ENCODE peak calls at places on chromosomes 13 and 19, in nine cellular contexts. C is stimulated activated CD8-positive, alpha-beta memory T cell treated with anti-CD3 and anti-CD28 coated beads, Interleukin-15, amount 100 ng/mL, for 1 hour; B is NCI-H774; D is small intestine; E is left ventricle myocardium superior; H is kidney epithelial cell; M is SJSA1; O is HS-5; Z is activated CD4-positive, alpha-beta T cell treated with anti-CD3 and anti-CD28 coated beads, Interleukin-2, amount 50 U/mL, for 1 hour. A is an unnamed sample.

GRCh38 chr13:43698009-43698408 is 88.8 kb downstream of the ENOX1 start:
- DNase-seq in E (no peak), H (no peak), C (no peak), Z (no peak), D (no peak), M (no peak), O (no peak), B (no peak), A (no peak)

GRCh38 chr19:5434970-5435641 is 20.1 kb upstream of the ZNRF4 start:
- DNase-seq in B (no peak), H (peak), E (no peak), M (peak), C (no peak), D (no peak), O (peak), Z (no peak), A (peak)

GRCh38 chr13:19818223-19818842 is 35.6 kb upstream of the PSPC1 start:
- DNase-seq in Z (peak), D (peak), E (peak), O (no peak), B (no peak), H (no peak), M (peak), C (no peak), A (no peak)

GRCh38 chr13:112907916-112908315 is 61.1 kb upstream of the MCF2L start:
- DNase-seq in B (no peak), C (no peak), D (peak), Z (no peak), E (no peak), O (no peak), M (no peak), H (no peak), A (no peak)

GRCh38 chr19:46574533-46574932 is 26.6 kb upstream of the CALM3 start:
- DNase-seq in M (no peak), Z (peak), O (no peak), H (no peak), B (no peak), E (no peak), C (no peak), D (no peak), A (no peak)

GRCh38 chr19:42010245-42011126 is 16.5 kb upstream of the ATP1A3 start:
- DNase-seq in C (no peak), Z (no peak), B (no peak), D (no peak), O (no peak), E (no peak), H (no peak), M (no peak), A (peak)

GRCh38 chr19:49411681-49412321 is 11.4 kb downstream of the PTH2 start:
- DNase-seq in D (no peak), C (no peak), M (no peak), E (no peak), H (no peak), B (no peak), O (no peak), Z (no peak), A (no peak)

GRCh38 chr13:106796280-106797047 is 228.5 kb upstream of the ARGLU1 start:
- DNase-seq in Z (no peak), C (no peak), E (no peak), B (no peak), M (no peak), H (no peak), O (no peak), D (no peak), A (no peak)

GRCh38 chr13:110340812-110341444 is 33.8 kb downstream of the COL4A2 start:
- DNase-seq in H (no peak), Z (peak), E (peak), B (no peak), O (no peak), M (peak), C (peak), D (no peak), A (no peak)

GRCh38 chr19:19502281-19502680 is 13.1 kb downstream of the TSSK6 start:
- DNase-seq in H (no peak), O (no peak), B (no peak), E (no peak), M (no peak), C (no peak), D (no peak), Z (no peak), A (no peak)

GRCh38 chr13:43472980-43473379 is 313.8 kb downstream of the ENOX1 start:
- DNase-seq in Z (no peak), B (no peak), O (no peak), M (no peak), H (no peak), C (no peak), E (no peak), D (no peak), A (no peak)

GRCh38 chr13:43089912-43090498 is 66.6 kb downstream of the DNAJC15 start:
- DNase-seq in O (no peak), M (no peak), H (no peak), D (no peak), B (no peak), E (no peak), Z (no peak), C (no peak), A (no peak)

GRCh38 chr13:113350065-113350937 is 13.6 kb downstream of the GRTP1 start:
- DNase-seq in O (no peak), M (no peak), H (no peak), E (no peak), Z (no peak), B (no peak), D (no peak), C (no peak), A (no peak)

GRCh38 chr13:41767801-41768200 is 193.1 kb downstream of the VWA8 start:
- DNase-seq in Z (no peak), D (no peak), M (no peak), H (no peak), E (no peak), B (no peak), C (no peak), O (no peak), A (no peak)

GRCh38 chr13:96492758-96493157 is 402.9 kb downstream of the HS6ST3 start:
- DNase-seq in C (no peak), B (no peak), D (no peak), E (no peak), H (no peak), M (no peak), Z (no peak), O (no peak), A (no peak)

GRCh38 chr13:67156718-67157049 is 73.5 kb downstream of the PCDH9 start:
- DNase-seq in Z (no peak), M (no peak), E (no peak), C (no peak), B (no peak), O (no peak), H (no peak), D (no peak), A (no peak)

GRCh38 chr19:35090795-35091214 is 24.8 kb upstream of the FXYD3 start:
- DNase-seq in C (no peak), Z (no peak), O (no peak), D (no peak), M (no peak), E (no peak), B (no peak), H (no peak), A (no peak)

GRCh38 chr19:50794074-50794777 is 4.0 kb downstream of the ACP4 start:
- DNase-seq in C (no peak), B (peak), D (peak), H (no peak), M (no peak), O (no peak), Z (no peak), E (no peak), A (no peak)

GRCh38 chr13:94251801-94252200 is 227.7 kb downstream of the DCT start:
- DNase-seq in O (no peak), M (no peak), B (no peak), Z (no peak), D (no peak), E (peak), H (peak), C (no peak), A (no peak)

GRCh38 chr19:3670796-3671679 is 29.2 kb downstream of the PIP5K1C start:
- DNase-seq in M (peak), B (no peak), C (peak), H (no peak), D (no peak), O (no peak), E (peak), Z (no peak), A (no peak)

GRCh38 chr13:62931901-62932883 is 1516.5 kb upstream of the PCDH20 start:
- DNase-seq in E (no peak), O (no peak), C (no peak), B (no peak), D (no peak), M (no peak), H (no peak), Z (no peak), A (no peak)

GRCh38 chr19:730382-730668 is 20.6 kb upstream of the MISP start:
- DNase-seq in D (no peak), O (no peak), M (no peak), H (no peak), C (no peak), E (no peak), Z (no peak), B (no peak), A (no peak)

GRCh38 chr19:41031926-41032325 is 40.8 kb downstream of the CYP2B6 start:
- DNase-seq in E (no peak), M (no peak), C (no peak), H (no peak), D (no peak), O (no peak), B (no peak), Z (no peak), A (no peak)